ENCODE peak calls at places on chromosomes 1 and 21, in four cellular contexts. W is psoas muscle, N is ovary, B is tibial nerve. V is an unnamed sample. For H3K27me3, the result is how much of the 10 kb centered on the place peaks cover.

GRCh38 chr1:43587001-43587400 is 56.3 kb downstream of the PTPRF start:
- DNase-seq in W (no peak), N (no peak), B (no peak), V (no peak)

GRCh38 chr1:172322219-172323061 is 98.0 kb upstream of the C1orf105 start:
- DNase-seq in W (peak), N (no peak), B (peak), V (no peak)

GRCh38 chr21:46066843-46067331 is 31.0 kb upstream of the COL6A2 start:
- DNase-seq in W (peak), N (peak), B (no peak), V (no peak)

GRCh38 chr1:29236743-29236992 is 346 bp downstream of the PTPRU start:
- DNase-seq in W (no peak), N (no peak), B (no peak), V (no peak)

GRCh38 chr1:38231941-38232340 is 185.3 kb upstream of the POU3F1 start:
- DNase-seq in W (no peak), N (no peak), B (no peak), V (no peak)

GRCh38 chr1:59669752-59670312 is 144.9 kb upstream of the HOOK1 start:
- DNase-seq in W (peak), N (peak), B (peak), V (peak)

GRCh38 chr1:224447251-224447650 is 12.7 kb upstream of the WDR26 start:
- DNase-seq in W (peak), N (peak), B (peak), V (no peak)

GRCh38 chr1:230268371-230269170 is 157.6 kb downstream of the PGBD5 start:
- DNase-seq in W (peak), N (peak), B (no peak), V (peak)

GRCh38 chr1:185017338-185017737 is 28.0 kb upstream of the RNF2 start:
- DNase-seq in W (no peak), N (no peak), B (no peak), V (no peak)

GRCh38 chr1:4422496-4423289 is 231.7 kb upstream of the AJAP1 start:
- DNase-seq in W (no peak), N (no peak), B (no peak), V (no peak)

GRCh38 chr1:233485385-233485784 is 128.5 kb upstream of the KCNK1 start:
- DNase-seq in W (no peak), N (no peak), B (no peak), V (no peak)

GRCh38 chr1:235882816-235883215 is 16.1 kb upstream of the LYST start:
- DNase-seq in W (no peak), N (no peak), B (no peak), V (no peak)

GRCh38 chr1:27366411-27367159 is at the start of gene MAP3K6:
- DNase-seq in W (peak), N (peak), B (peak), V (no peak)

GRCh38 chr1:236142358-236143103 is at the start of gene GPR137B:
- DNase-seq in W (peak), N (peak), B (peak), V (peak)

GRCh38 chr1:5611855-5612254 is 380.4 kb downstream of the NPHP4 start:
- DNase-seq in W (no peak), N (no peak), B (no peak), V (no peak)

GRCh38 chr1:31183927-31184554 is 55.6 kb downstream of the NKAIN1 start:
- DNase-seq in W (no peak), N (no peak), B (peak), V (no peak)

GRCh38 chr21:35658242-35658641 is 402.1 kb downstream of the SETD4 start:
- DNase-seq in W (no peak), N (no peak), B (no peak), V (no peak)

GRCh38 chr1:228453022-228453560 is 34.1 kb upstream of the RNF187 start:
- DNase-seq in W (no peak), N (no peak), B (no peak), V (no peak)

GRCh38 chr1:189619682-189620332 is 857.9 kb downstream of the BRINP3 start:
- DNase-seq in W (no peak), N (no peak), B (no peak), V (no peak)

GRCh38 chr1:47178665-47179022 is 11.2 kb downstream of the PDZK1IP1 start:
- DNase-seq in W (no peak), N (no peak), B (no peak), V (no peak)
- H3K4me3 ChIP-seq in W (peak), N (no peak), B (peak), V (peak)

GRCh38 chr1:46497665-46498064 is 8.0 kb downstream of the DMBX1 start:
- DNase-seq in W (peak), N (no peak), B (no peak), V (no peak)
- H3K27me3 ChIP-seq in W (under half), N (under half), B (under half), V (under half)

GRCh38 chr1:52355847-52356505 is 10.0 kb downstream of the CC2D1B start:
- DNase-seq in W (no peak), N (no peak), B (no peak), V (no peak)
- H3K27ac ChIP-seq in W (no peak), N (no peak), B (no peak), V (no peak)

DNA sequence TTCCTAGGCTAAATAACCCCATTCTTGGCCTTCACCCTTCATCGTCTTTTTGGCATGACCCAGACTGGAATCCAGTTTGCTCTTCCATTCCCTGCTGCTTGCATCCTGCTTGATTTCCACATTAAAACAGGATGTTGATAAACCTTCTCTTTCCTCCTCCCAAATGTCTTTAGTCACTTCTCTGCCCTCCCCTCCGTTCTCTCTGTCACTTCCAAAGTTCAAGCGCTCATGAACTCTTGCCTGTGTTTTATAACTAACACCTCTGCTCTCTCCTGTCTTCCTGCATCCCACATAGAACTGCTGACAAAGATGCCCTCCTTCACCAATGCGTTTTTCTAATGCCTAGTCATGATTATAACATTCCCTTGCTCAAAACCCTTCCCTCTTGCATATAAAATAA is 65.6 kb upstream of the SLC44A3 start:
- DNase-seq in W (no peak), N (no peak), B (no peak), V (no peak)
- H3K4me3 ChIP-seq in W (no peak), N (no peak), B (no peak), V (no peak)

GRCh38 chr1:23383547-23384311 is 14.1 kb upstream of the ZNF436 start:
- DNase-seq in W (no peak), N (peak), B (no peak), V (no peak)

GRCh38 chr1:23385119-23385621 is 15.5 kb upstream of the ZNF436 start:
- DNase-seq in W (no peak), N (peak), B (no peak), V (no peak)

GRCh38 chr1:23380719-23381118 is 11.1 kb upstream of the ZNF436 start:
- DNase-seq in W (no peak), N (no peak), B (no peak), V (no peak)

GRCh38 chr1:23384312-23385058 is 14.8 kb upstream of the ZNF436 start:
- DNase-seq in W (no peak), N (peak), B (no peak), V (no peak)

GRCh38 chr1:23381233-23381885 is 11.7 kb upstream of the ZNF436 start:
- DNase-seq in W (no peak), N (no peak), B (no peak), V (no peak)
- H3K27me3 ChIP-seq in W (under half), N (under half), B (under half), V (under half)

GRCh38 chr1:14103878-14104430 is 404.0 kb downstream of the PRDM2 start:
- DNase-seq in W (no peak), N (no peak), B (no peak), V (no peak)
- H3K27ac ChIP-seq in W (no peak), N (no peak), B (no peak), V (no peak)

GRCh38 chr1:155192346-155193274 is 15.1 kb downstream of the THBS3 start:
- DNase-seq in W (no peak), N (no peak), B (no peak), V (no peak)

GRCh38 chr1:155195201-155196102 is 12.2 kb downstream of the THBS3 start:
- DNase-seq in W (peak), N (no peak), B (no peak), V (no peak)

GRCh38 chr1:155193275-155193990 is 14.3 kb downstream of the THBS3 start:
- DNase-seq in W (peak), N (peak), B (peak), V (no peak)

GRCh38 chr1:155188268-155188667 is 14.6 kb downstream of the TRIM46 start:
- DNase-seq in W (peak), N (no peak), B (no peak), V (no peak)

GRCh38 chr1:155191904-155192303 is 15.8 kb downstream of the THBS3 start:
- DNase-seq in W (peak), N (no peak), B (no peak), V (no peak)
- H3K4me3 ChIP-seq in W (no peak), N (no peak), B (no peak), V (no peak)

GRCh38 chr1:241677171-241677570 is 25.1 kb downstream of the WDR64 start:
- DNase-seq in W (no peak), N (no peak), B (no peak), V (no peak)
- H3K27me3 ChIP-seq in W (under half), N (under half), B (under half), V (under half)